ENCODE peak calls at places on chromosomes 6 and 20, in seven cellular contexts. Z is GM04504; P is psoas muscle; E is stomach; J is activated T-cell treated with anti-CD3 and anti-CD28 coated beads, Interleukin-2, amount 50 U/mL, for 72 hours; C is C1 segment of cervical spinal cord; V is NCI-H1694 treated with DMSO at 0.1 percent for 48 hours. Q is an unnamed sample.

GRCh38 chr6:95249661-95250060 is 327.7 kb upstream of the MANEA start:
- DNase-seq in Z (no peak), P (no peak), E (no peak), J (no peak), C (no peak), V (no peak), Q (no peak)

GRCh38 chr6:133432021-133432989 is 191.1 kb downstream of the EYA4 start:
- DNase-seq in Z (no peak), P (peak; percentile 41), E (no peak), J (no peak), C (no peak), V (no peak), Q (no peak)

GRCh38 chr6:113529879-113530278 is 327.3 kb upstream of the MARCKS start:
- DNase-seq in Z (no peak), P (no peak), E (no peak), J (no peak), C (no peak), V (no peak), Q (no peak)

GRCh38 chr20:44736170-44737021 is 9.3 kb upstream of the KCNK15 start:
- DNase-seq in Z (peak; percentile 68), P (no peak), E (peak; percentile 58), J (peak; percentile 23), C (peak; percentile 40), V (no peak), Q (peak; percentile 31)

GRCh38 chr6:16333580-16333979 is 95.2 kb downstream of the GMPR start:
- DNase-seq in Z (no peak), P (no peak), E (no peak), J (no peak), C (no peak), V (no peak), Q (no peak)

GRCh38 chr20:313948-314347 is 11.4 kb upstream of the SOX12 start:
- DNase-seq in Z (peak; percentile 45), P (no peak), E (no peak), J (no peak), C (no peak), V (no peak), Q (no peak)

GRCh38 chr20:53865905-53866786 is 204.2 kb downstream of the BCAS1 start:
- DNase-seq in Z (no peak), P (no peak), E (peak; percentile 60), J (peak; percentile 22), C (peak; percentile 5), V (no peak), Q (no peak)

GRCh38 chr6:116556065-116556464 is 2.5 kb downstream of the CALHM4 start:
- DNase-seq in Z (peak; percentile 58), P (no peak), E (no peak), J (no peak), C (no peak), V (no peak), Q (no peak)

GRCh38 chr6:6538301-6538700 is 50.2 kb upstream of the LY86 start:
- DNase-seq in Z (no peak), P (no peak), E (no peak), J (no peak), C (no peak), V (no peak), Q (no peak)

GRCh38 chr6:27986928-27987725 is 30.1 kb downstream of the OR2B6 start:
- DNase-seq in Z (no peak), P (no peak), E (no peak), J (no peak), C (no peak), V (no peak), Q (no peak)

GRCh38 chr20:63090682-63091571 is 84.2 kb upstream of the BHLHE23 start:
- DNase-seq in Z (no peak), P (no peak), E (no peak), J (no peak), C (no peak), V (no peak), Q (peak; percentile 1)

GRCh38 chr6:41976794-41977484 is 35.3 kb upstream of the CCND3 start:
- DNase-seq in Z (no peak), P (no peak), E (no peak), J (peak; percentile 50), C (no peak), V (no peak), Q (peak; percentile 64)

GRCh38 chr6:108454356-108454755 is 106.4 kb upstream of the FOXO3 start:
- DNase-seq in Z (no peak), P (no peak), E (no peak), J (no peak), C (no peak), V (no peak), Q (no peak)

GRCh38 chr20:51249215-51249614 is 226.3 kb upstream of the KCNG1 start:
- DNase-seq in Z (no peak), P (no peak), E (no peak), J (no peak), C (no peak), V (no peak), Q (no peak)

GRCh38 chr20:38723982-38724602 is at the start of gene SLC32A1:
- DNase-seq in Z (no peak), P (no peak), E (no peak), J (peak; percentile 14), C (no peak), V (no peak), Q (peak; percentile 11)

GRCh38 chr6:133254552-133255228 is 13.5 kb downstream of the EYA4 start:
- DNase-seq in Z (no peak), P (no peak), E (no peak), J (no peak), C (no peak), V (no peak), Q (no peak)

GRCh38 chr6:1832358-1832757 is 222.6 kb downstream of the FOXC1 start:
- DNase-seq in Z (no peak), P (no peak), E (no peak), J (no peak), C (no peak), V (no peak), Q (no peak)

GRCh38 chr6:27096834-27097511 is 150.5 kb upstream of the PRSS16 start:
- DNase-seq in Z (peak; percentile 24), P (peak; percentile 21), E (peak; percentile 39), J (peak; percentile 34), C (no peak), V (no peak), Q (peak; percentile 51)

GRCh38 chr20:25288291-25289181 is 40.7 kb downstream of the PYGB start:
- DNase-seq in Z (no peak), P (no peak), E (no peak), J (no peak), C (no peak), V (no peak), Q (peak; percentile 31)

GRCh38 chr6:72757926-72758325 is 136.1 kb downstream of the KCNQ5 start:
- DNase-seq in Z (no peak), P (no peak), E (no peak), J (no peak), C (no peak), V (no peak), Q (no peak)

GRCh38 chr6:128241221-128241620 is 279.2 kb downstream of the PTPRK start:
- DNase-seq in Z (no peak), P (no peak), E (no peak), J (no peak), C (no peak), V (no peak), Q (no peak)

GRCh38 chr6:153038378-153038777 is 35.9 kb upstream of the MTRF1L start:
- DNase-seq in Z (no peak), P (no peak), E (no peak), J (no peak), C (no peak), V (no peak), Q (no peak)

GRCh38 chr20:45235995-45236394 is 14.8 kb downstream of the SEMG2 start:
- DNase-seq in Z (no peak), P (no peak), E (no peak), J (peak; percentile 5), C (no peak), V (no peak), Q (peak; percentile 13)

GRCh38 chr6:157944983-157945931 is 36.4 kb upstream of the SYNJ2 start:
- DNase-seq in Z (no peak), P (no peak), E (no peak), J (peak; percentile 54), C (no peak), V (no peak), Q (peak; percentile 70)

GRCh38 chr20:59134182-59134581 is 29.4 kb upstream of the ZNF831 start:
- DNase-seq in Z (no peak), P (no peak), E (no peak), J (no peak), C (no peak), V (no peak), Q (no peak)

GRCh38 chr20:33914871-33915270 is 78.8 kb upstream of the RALY start:
- DNase-seq in Z (no peak), P (no peak), E (no peak), J (peak; percentile 30), C (no peak), V (no peak), Q (peak; percentile 61)

GRCh38 chr6:92840246-92840930 is 579.0 kb downstream of the EPHA7 start:
- DNase-seq in Z (no peak), P (no peak), E (no peak), J (no peak), C (no peak), V (no peak), Q (no peak)

GRCh38 chr6:138430361-138431145 is 26.5 kb downstream of the HEBP2 start:
- DNase-seq in Z (no peak), P (no peak), E (no peak), J (no peak), C (peak; percentile 15), V (peak; percentile 56), Q (no peak)